ENCODE peak calls at places on chromosomes 6 and 20, in nine cellular contexts. One of them, this sample, is unnamed.

GRCh38 chr6:20092071-20092566 is 120.2 kb downstream of the MBOAT1 start:
- DNase-seq in GM12865: peak
- DNase-seq in GM06990: peak
- DNase-seq in NCI-H1092: peak
- DNase-seq in ACHN: peak
- DNase-seq in CD4-positive, CD25-positive, alpha-beta regulatory T cell: no peak
- DNase-seq in epithelial cell of proximal tubule: peak
- DNase-seq in cardiac muscle cell: peak
- DNase-seq in stimulated activated CD4-positive, alpha-beta T cell treated with anti-CD3 and anti-CD28 coated beads, Interleukin-4, amount 100 ng/mL, for 24 hours: no peak
- DNase-seq in this sample: no peak

GRCh38 chr6:130152908-130153510 is 69.7 kb downstream of the SAMD3 start:
- DNase-seq in GM12865: no peak
- DNase-seq in GM06990: no peak
- DNase-seq in NCI-H1092: no peak
- DNase-seq in ACHN: no peak
- DNase-seq in CD4-positive, CD25-positive, alpha-beta regulatory T cell: no peak
- DNase-seq in epithelial cell of proximal tubule: no peak
- DNase-seq in cardiac muscle cell: no peak
- DNase-seq in stimulated activated CD4-positive, alpha-beta T cell treated with anti-CD3 and anti-CD28 coated beads, Interleukin-4, amount 100 ng/mL, for 24 hours: no peak
- DNase-seq in this sample: no peak

GRCh38 chr6:99614430-99615161 is 8.0 kb downstream of the PRDM13 start:
- DNase-seq in GM12865: peak
- DNase-seq in GM06990: peak
- DNase-seq in NCI-H1092: peak
- DNase-seq in ACHN: no peak
- DNase-seq in CD4-positive, CD25-positive, alpha-beta regulatory T cell: no peak
- DNase-seq in epithelial cell of proximal tubule: no peak
- DNase-seq in cardiac muscle cell: peak
- DNase-seq in stimulated activated CD4-positive, alpha-beta T cell treated with anti-CD3 and anti-CD28 coated beads, Interleukin-4, amount 100 ng/mL, for 24 hours: no peak
- DNase-seq in this sample: no peak

GRCh38 chr6:109351231-109352132 is 30.8 kb downstream of the CD164 start:
- DNase-seq in GM12865: no peak
- DNase-seq in GM06990: no peak
- DNase-seq in NCI-H1092: no peak
- DNase-seq in ACHN: no peak
- DNase-seq in CD4-positive, CD25-positive, alpha-beta regulatory T cell: no peak
- DNase-seq in epithelial cell of proximal tubule: no peak
- DNase-seq in cardiac muscle cell: no peak
- DNase-seq in stimulated activated CD4-positive, alpha-beta T cell treated with anti-CD3 and anti-CD28 coated beads, Interleukin-4, amount 100 ng/mL, for 24 hours: no peak
- DNase-seq in this sample: no peak

GRCh38 chr6:35445691-35446090 is 6.4 kb upstream of the FANCE start:
- DNase-seq in GM12865: peak
- DNase-seq in GM06990: no peak
- DNase-seq in NCI-H1092: no peak
- DNase-seq in ACHN: no peak
- DNase-seq in CD4-positive, CD25-positive, alpha-beta regulatory T cell: no peak
- DNase-seq in epithelial cell of proximal tubule: no peak
- DNase-seq in cardiac muscle cell: no peak
- DNase-seq in stimulated activated CD4-positive, alpha-beta T cell treated with anti-CD3 and anti-CD28 coated beads, Interleukin-4, amount 100 ng/mL, for 24 hours: no peak
- DNase-seq in this sample: no peak

GRCh38 chr6:74671558-74672025 is 534.3 kb downstream of the COL12A1 start:
- DNase-seq in GM12865: no peak
- DNase-seq in GM06990: no peak
- DNase-seq in NCI-H1092: no peak
- DNase-seq in ACHN: no peak
- DNase-seq in CD4-positive, CD25-positive, alpha-beta regulatory T cell: no peak
- DNase-seq in epithelial cell of proximal tubule: no peak
- DNase-seq in cardiac muscle cell: no peak
- DNase-seq in stimulated activated CD4-positive, alpha-beta T cell treated with anti-CD3 and anti-CD28 coated beads, Interleukin-4, amount 100 ng/mL, for 24 hours: no peak
- DNase-seq in this sample: no peak

GRCh38 chr20:49586967-49587587 is 19.1 kb upstream of the PTGIS start:
- DNase-seq in GM12865: no peak
- DNase-seq in GM06990: no peak
- DNase-seq in NCI-H1092: no peak
- DNase-seq in ACHN: no peak
- DNase-seq in CD4-positive, CD25-positive, alpha-beta regulatory T cell: no peak
- DNase-seq in epithelial cell of proximal tubule: no peak
- DNase-seq in cardiac muscle cell: no peak
- DNase-seq in stimulated activated CD4-positive, alpha-beta T cell treated with anti-CD3 and anti-CD28 coated beads, Interleukin-4, amount 100 ng/mL, for 24 hours: no peak
- DNase-seq in this sample: no peak

GRCh38 chr6:145668844-145669243 is 66.5 kb downstream of the EPM2A start:
- DNase-seq in GM12865: no peak
- DNase-seq in GM06990: no peak
- DNase-seq in NCI-H1092: no peak
- DNase-seq in ACHN: no peak
- DNase-seq in CD4-positive, CD25-positive, alpha-beta regulatory T cell: no peak
- DNase-seq in epithelial cell of proximal tubule: no peak
- DNase-seq in cardiac muscle cell: no peak
- DNase-seq in stimulated activated CD4-positive, alpha-beta T cell treated with anti-CD3 and anti-CD28 coated beads, Interleukin-4, amount 100 ng/mL, for 24 hours: no peak
- DNase-seq in this sample: no peak

GRCh38 chr6:26020983-26021349 is 58.4 kb downstream of the TRIM38 start:
- DNase-seq in GM12865: peak
- DNase-seq in GM06990: no peak
- DNase-seq in NCI-H1092: peak
- DNase-seq in ACHN: peak
- DNase-seq in CD4-positive, CD25-positive, alpha-beta regulatory T cell: no peak
- DNase-seq in epithelial cell of proximal tubule: no peak
- DNase-seq in cardiac muscle cell: peak
- DNase-seq in stimulated activated CD4-positive, alpha-beta T cell treated with anti-CD3 and anti-CD28 coated beads, Interleukin-4, amount 100 ng/mL, for 24 hours: peak
- DNase-seq in this sample: peak

GRCh38 chr6:85580878-85581267 is 12.8 kb downstream of the SNX14 start:
- DNase-seq in GM12865: peak
- DNase-seq in GM06990: no peak
- DNase-seq in NCI-H1092: no peak
- DNase-seq in ACHN: peak
- DNase-seq in CD4-positive, CD25-positive, alpha-beta regulatory T cell: no peak
- DNase-seq in epithelial cell of proximal tubule: no peak
- DNase-seq in cardiac muscle cell: no peak
- DNase-seq in stimulated activated CD4-positive, alpha-beta T cell treated with anti-CD3 and anti-CD28 coated beads, Interleukin-4, amount 100 ng/mL, for 24 hours: no peak
- DNase-seq in this sample: no peak

GRCh38 chr6:67766061-67766460 is 869.0 kb upstream of the ADGRB3 start:
- DNase-seq in GM12865: no peak
- DNase-seq in GM06990: no peak
- DNase-seq in NCI-H1092: no peak
- DNase-seq in ACHN: no peak
- DNase-seq in CD4-positive, CD25-positive, alpha-beta regulatory T cell: no peak
- DNase-seq in epithelial cell of proximal tubule: no peak
- DNase-seq in cardiac muscle cell: no peak
- DNase-seq in stimulated activated CD4-positive, alpha-beta T cell treated with anti-CD3 and anti-CD28 coated beads, Interleukin-4, amount 100 ng/mL, for 24 hours: no peak
- DNase-seq in this sample: no peak

GRCh38 chr6:168962886-168963285 is 290.8 kb downstream of the THBS2 start:
- DNase-seq in GM12865: no peak
- DNase-seq in GM06990: no peak
- DNase-seq in NCI-H1092: no peak
- DNase-seq in ACHN: no peak
- DNase-seq in CD4-positive, CD25-positive, alpha-beta regulatory T cell: no peak
- DNase-seq in epithelial cell of proximal tubule: no peak
- DNase-seq in cardiac muscle cell: no peak
- DNase-seq in stimulated activated CD4-positive, alpha-beta T cell treated with anti-CD3 and anti-CD28 coated beads, Interleukin-4, amount 100 ng/mL, for 24 hours: no peak
- DNase-seq in this sample: no peak

GRCh38 chr6:11682525-11682924 is 96.1 kb downstream of the ADTRP start:
- DNase-seq in GM12865: no peak
- DNase-seq in GM06990: no peak
- DNase-seq in NCI-H1092: no peak
- DNase-seq in ACHN: no peak
- DNase-seq in CD4-positive, CD25-positive, alpha-beta regulatory T cell: no peak
- DNase-seq in epithelial cell of proximal tubule: no peak
- DNase-seq in cardiac muscle cell: no peak
- DNase-seq in stimulated activated CD4-positive, alpha-beta T cell treated with anti-CD3 and anti-CD28 coated beads, Interleukin-4, amount 100 ng/mL, for 24 hours: no peak
- DNase-seq in this sample: no peak

GRCh38 chr6:135901776-135902524 is 50.4 kb downstream of the PDE7B start:
- DNase-seq in GM12865: no peak
- DNase-seq in GM06990: no peak
- DNase-seq in NCI-H1092: no peak
- DNase-seq in ACHN: no peak
- DNase-seq in CD4-positive, CD25-positive, alpha-beta regulatory T cell: no peak
- DNase-seq in epithelial cell of proximal tubule: no peak
- DNase-seq in cardiac muscle cell: no peak
- DNase-seq in stimulated activated CD4-positive, alpha-beta T cell treated with anti-CD3 and anti-CD28 coated beads, Interleukin-4, amount 100 ng/mL, for 24 hours: no peak
- DNase-seq in this sample: peak

GRCh38 chr6:159045826-159046225 is 1.0 kb upstream of the TAGAP start:
- DNase-seq in GM12865: no peak
- DNase-seq in GM06990: no peak
- DNase-seq in NCI-H1092: no peak
- DNase-seq in ACHN: no peak
- DNase-seq in CD4-positive, CD25-positive, alpha-beta regulatory T cell: no peak
- DNase-seq in epithelial cell of proximal tubule: no peak
- DNase-seq in cardiac muscle cell: no peak
- DNase-seq in stimulated activated CD4-positive, alpha-beta T cell treated with anti-CD3 and anti-CD28 coated beads, Interleukin-4, amount 100 ng/mL, for 24 hours: no peak
- DNase-seq in this sample: no peak

GRCh38 chr6:158207452-158207788 is 39.3 kb downstream of the GTF2H5 start:
- DNase-seq in GM12865: peak
- DNase-seq in GM06990: peak
- DNase-seq in NCI-H1092: no peak
- DNase-seq in ACHN: no peak
- DNase-seq in CD4-positive, CD25-positive, alpha-beta regulatory T cell: no peak
- DNase-seq in epithelial cell of proximal tubule: no peak
- DNase-seq in cardiac muscle cell: no peak
- DNase-seq in stimulated activated CD4-positive, alpha-beta T cell treated with anti-CD3 and anti-CD28 coated beads, Interleukin-4, amount 100 ng/mL, for 24 hours: peak
- DNase-seq in this sample: no peak

GRCh38 chr6:111592726-111593515 is 12.8 kb downstream of the TRAF3IP2 start:
- DNase-seq in GM12865: no peak
- DNase-seq in GM06990: no peak
- DNase-seq in NCI-H1092: no peak
- DNase-seq in ACHN: no peak
- DNase-seq in CD4-positive, CD25-positive, alpha-beta regulatory T cell: no peak
- DNase-seq in epithelial cell of proximal tubule: no peak
- DNase-seq in cardiac muscle cell: no peak
- DNase-seq in stimulated activated CD4-positive, alpha-beta T cell treated with anti-CD3 and anti-CD28 coated beads, Interleukin-4, amount 100 ng/mL, for 24 hours: no peak
- DNase-seq in this sample: no peak

GRCh38 chr6:71852951-71853350 is 33.4 kb upstream of the RIMS1 start:
- DNase-seq in GM12865: no peak
- DNase-seq in GM06990: no peak
- DNase-seq in NCI-H1092: no peak
- DNase-seq in ACHN: no peak
- DNase-seq in CD4-positive, CD25-positive, alpha-beta regulatory T cell: no peak
- DNase-seq in epithelial cell of proximal tubule: no peak
- DNase-seq in cardiac muscle cell: no peak
- DNase-seq in stimulated activated CD4-positive, alpha-beta T cell treated with anti-CD3 and anti-CD28 coated beads, Interleukin-4, amount 100 ng/mL, for 24 hours: no peak
- DNase-seq in this sample: no peak

GRCh38 chr20:41380551-41381262 is 14.1 kb upstream of the EMILIN3 start:
- DNase-seq in GM12865: no peak
- DNase-seq in GM06990: no peak
- DNase-seq in NCI-H1092: no peak
- DNase-seq in ACHN: no peak
- DNase-seq in CD4-positive, CD25-positive, alpha-beta regulatory T cell: no peak
- DNase-seq in epithelial cell of proximal tubule: no peak
- DNase-seq in cardiac muscle cell: no peak
- DNase-seq in stimulated activated CD4-positive, alpha-beta T cell treated with anti-CD3 and anti-CD28 coated beads, Interleukin-4, amount 100 ng/mL, for 24 hours: no peak
- DNase-seq in this sample: peak

GRCh38 chr6:88749849-88750248 is 213.6 kb downstream of the RNGTT start:
- DNase-seq in GM12865: no peak
- DNase-seq in GM06990: no peak
- DNase-seq in NCI-H1092: no peak
- DNase-seq in ACHN: no peak
- DNase-seq in CD4-positive, CD25-positive, alpha-beta regulatory T cell: no peak
- DNase-seq in epithelial cell of proximal tubule: no peak
- DNase-seq in cardiac muscle cell: no peak
- DNase-seq in stimulated activated CD4-positive, alpha-beta T cell treated with anti-CD3 and anti-CD28 coated beads, Interleukin-4, amount 100 ng/mL, for 24 hours: no peak
- DNase-seq in this sample: no peak